ENCODE peak calls at places on chromosomes 13 and 19, in five cellular contexts. M is IMR-90; S is activated naive CD4-positive, alpha-beta T cell; Q is caudate nucleus; K is NCI-H2107. L is an unnamed sample.

GRCh38 chr13:45521292-45521691 is 56.6 kb downstream of the COG3 start:
- DNase-seq in Q (no peak), S (no peak), K (no peak), M (peak; percentile 86), L (no peak)

GRCh38 chr19:34253711-34254551 is 423 bp upstream of the GARRE1 start:
- DNase-seq in M (peak; percentile 47), S (peak; percentile 85), Q (peak; percentile 72), K (no peak), L (peak; percentile 75)

GRCh38 chr19:47097396-47098217 is 16.0 kb downstream of the ZC3H4 start:
- DNase-seq in M (no peak), S (no peak), Q (peak; percentile 60), K (no peak), L (no peak)

GRCh38 chr13:45325806-45326205 is 15.2 kb downstream of the TPT1 start:
- DNase-seq in K (no peak), Q (no peak), S (no peak), M (peak; percentile 97), L (no peak)

GRCh38 chr19:55308281-55308680 is 16.9 kb downstream of the TMEM150B start:
- DNase-seq in S (no peak), K (no peak), Q (no peak), M (no peak), L (no peak)

GRCh38 chr19:6394831-6395230 is 1.9 kb upstream of the GTF2F1 start:
- DNase-seq in S (no peak), M (no peak), K (no peak), Q (no peak), L (no peak)

GRCh38 chr19:56405062-56405461 is 930 bp downstream of the ZNF583 start:
- DNase-seq in S (no peak), K (no peak), M (no peak), Q (no peak), L (no peak)

GRCh38 chr13:42925626-42926025 is 66.4 kb downstream of the EPSTI1 start:
- DNase-seq in Q (no peak), M (no peak), K (no peak), S (no peak), L (no peak)

GRCh38 chr19:53982056-53982455 is 9.4 kb upstream of the CACNG6 start:
- DNase-seq in S (no peak), Q (no peak), M (no peak), K (no peak), L (no peak)

GRCh38 chr19:16566161-16566560 is 6.1 kb downstream of the SLC35E1 start:
- DNase-seq in Q (no peak), K (no peak), S (peak; percentile 70), M (no peak), L (peak; percentile 46)